ENCODE peak calls at places on chromosomes 3 and 15, in eight cellular contexts. I, B, T, Y, L, U, N and R are unnamed samples.

GRCh38 chr3:133295199-133295901 is 104.5 kb upstream of the BFSP2 start:
- DNase-seq in I (no peak), B (peak), T (no peak), Y (peak), L (peak), U (peak), N (no peak), R (no peak)

GRCh38 chr3:172061724-172062184 is 22.4 kb downstream of the FNDC3B start:
- DNase-seq in I (peak), B (peak), T (no peak), Y (no peak), L (peak), U (no peak), N (peak), R (no peak)

GRCh38 chr3:32456429-32457130 is 46.1 kb downstream of the CMTM6 start:
- DNase-seq in I (no peak), B (no peak), T (no peak), Y (no peak), L (no peak), U (no peak), N (no peak), R (peak)

GRCh38 chr3:52205727-52206372 is 7.9 kb downstream of the ALAS1 start:
- DNase-seq in I (no peak), B (no peak), T (no peak), Y (no peak), L (no peak), U (no peak), N (no peak), R (peak)

GRCh38 chr3:43015572-43016512 is 36.7 kb downstream of the GASK1A start:
- DNase-seq in I (no peak), B (no peak), T (no peak), Y (no peak), L (no peak), U (no peak), N (no peak), R (no peak)

GRCh38 chr3:178475062-178475461 is 61.2 kb upstream of the KCNMB2 start:
- DNase-seq in I (peak), B (no peak), T (no peak), Y (no peak), L (no peak), U (no peak), N (no peak), R (no peak)

GRCh38 chr15:57505056-57505713 is 86.5 kb upstream of the MYZAP start:
- DNase-seq in I (no peak), B (no peak), T (no peak), Y (peak), L (no peak), U (no peak), N (no peak), R (no peak)

GRCh38 chr3:60708191-60708975 is 542.9 kb downstream of the FHIT start:
- DNase-seq in I (peak), B (peak), T (no peak), Y (peak), L (no peak), U (peak), N (no peak), R (no peak)

GRCh38 chr15:56160966-56161365 is 82.7 kb downstream of the RFX7 start:
- DNase-seq in I (no peak), B (no peak), T (no peak), Y (no peak), L (peak), U (no peak), N (no peak), R (no peak)

GRCh38 chr15:79179108-79179561 is 88.6 kb upstream of the RASGRF1 start:
- DNase-seq in I (peak), B (no peak), T (no peak), Y (peak), L (peak), U (peak), N (no peak), R (no peak)

GRCh38 chr3:52784931-52785590 is 7.7 kb downstream of the ITIH1 start:
- DNase-seq in I (no peak), B (no peak), T (no peak), Y (no peak), L (no peak), U (no peak), N (no peak), R (no peak)

GRCh38 chr3:31968927-31969418 is 12.1 kb downstream of the OSBPL10 start:
- DNase-seq in I (peak), B (peak), T (no peak), Y (peak), L (peak), U (peak), N (no peak), R (no peak)

GRCh38 chr3:170357920-170358854 is 672 bp downstream of the SKIL start:
- DNase-seq in I (peak), B (peak), T (peak), Y (peak), L (peak), U (no peak), N (peak), R (peak)

GRCh38 chr3:170360916-170361315 is 3.4 kb downstream of the SKIL start:
- DNase-seq in I (no peak), B (no peak), T (no peak), Y (no peak), L (peak), U (no peak), N (peak), R (no peak)

GRCh38 chr3:170357176-170357919 is at the start of gene SKIL:
- DNase-seq in I (peak), B (peak), T (peak), Y (peak), L (peak), U (peak), N (peak), R (peak)

GRCh38 chr3:170360476-170360875 is 3.0 kb downstream of the SKIL start:
- DNase-seq in I (no peak), B (peak), T (no peak), Y (no peak), L (peak), U (no peak), N (no peak), R (no peak)

GRCh38 chr3:170359178-170359704 is 1.7 kb downstream of the SKIL start:
- DNase-seq in I (no peak), B (peak), T (no peak), Y (no peak), L (no peak), U (no peak), N (no peak), R (no peak)
- H3K4me3 ChIP-seq in I (no peak), B (peak), T (peak), Y (peak), L (peak), U (peak), N (peak), R (no peak)

GRCh38 chr15:48370460-48370859 is 39.2 kb downstream of the DUT start:
- DNase-seq in I (no peak), B (peak), T (no peak), Y (peak), L (peak), U (no peak), N (no peak), R (no peak)
- H3K4me3 ChIP-seq in I (no peak), B (no peak), T (no peak), Y (no peak), L (no peak), U (no peak), N (no peak), R (no peak)

DNA sequence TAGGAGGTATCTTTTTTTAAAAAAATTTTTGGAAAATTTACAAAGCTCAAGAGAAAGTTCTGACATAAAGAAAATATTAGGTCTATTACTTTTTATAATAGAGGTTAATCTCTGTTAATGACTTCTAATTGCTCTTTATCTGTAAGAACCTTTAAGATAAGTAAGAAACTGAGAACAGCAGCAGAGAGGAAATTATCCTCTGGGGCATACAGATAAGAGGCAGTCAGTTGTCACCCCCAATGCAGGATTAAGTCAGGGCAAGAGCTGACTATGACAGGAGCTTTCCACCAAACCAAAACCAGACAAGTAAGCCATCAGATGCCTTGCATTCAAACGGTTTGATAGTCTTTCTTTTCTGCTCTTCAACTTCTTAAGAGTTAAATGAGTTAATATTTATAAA is 149.0 kb downstream of the GSK3B start:
- DNase-seq in I (no peak), B (no peak), T (no peak), Y (no peak), L (no peak), U (no peak), N (no peak), R (no peak)
- H3K4me3 ChIP-seq in I (no peak), B (no peak), T (no peak), Y (no peak), L (no peak), U (no peak), N (no peak), R (no peak)

GRCh38 chr3:67048067-67048715 is 50.1 kb downstream of the KBTBD8 start:
- DNase-seq in I (no peak), B (no peak), T (no peak), Y (no peak), L (no peak), U (no peak), N (peak), R (no peak)
- H3K4me3 ChIP-seq in I (no peak), B (no peak), T (no peak), Y (no peak), L (no peak), U (no peak), N (peak), R (no peak)

GRCh38 chr3:37457392-37458065 is 283.1 kb upstream of the LRRFIP2 start:
- DNase-seq in I (no peak), B (peak), T (peak), Y (peak), L (peak), U (no peak), N (no peak), R (no peak)

GRCh38 chr3:37458162-37458895 is 283.9 kb upstream of the LRRFIP2 start:
- DNase-seq in I (no peak), B (peak), T (peak), Y (no peak), L (peak), U (no peak), N (no peak), R (no peak)

GRCh38 chr3:37456791-37457190 is 282.4 kb upstream of the LRRFIP2 start:
- DNase-seq in I (no peak), B (no peak), T (no peak), Y (no peak), L (no peak), U (no peak), N (no peak), R (no peak)

GRCh38 chr3:37453393-37454391 is 279.3 kb upstream of the LRRFIP2 start:
- DNase-seq in I (peak), B (peak), T (peak), Y (no peak), L (peak), U (no peak), N (no peak), R (peak)

GRCh38 chr3:37456270-37456708 is 281.9 kb upstream of the LRRFIP2 start:
- DNase-seq in I (peak), B (peak), T (peak), Y (peak), L (peak), U (no peak), N (no peak), R (peak)
- H3K4me3 ChIP-seq in I (no peak), B (peak), T (peak), Y (no peak), L (no peak), U (no peak), N (no peak), R (no peak)

GRCh38 chr3:175270199-175270837 is 411.2 kb downstream of the NAALADL2 start:
- DNase-seq in I (peak), B (peak), T (no peak), Y (no peak), L (peak), U (no peak), N (no peak), R (no peak)
- H3K4me3 ChIP-seq in I (no peak), B (no peak), T (no peak), Y (no peak), L (no peak), U (no peak), N (no peak), R (no peak)

DNA sequence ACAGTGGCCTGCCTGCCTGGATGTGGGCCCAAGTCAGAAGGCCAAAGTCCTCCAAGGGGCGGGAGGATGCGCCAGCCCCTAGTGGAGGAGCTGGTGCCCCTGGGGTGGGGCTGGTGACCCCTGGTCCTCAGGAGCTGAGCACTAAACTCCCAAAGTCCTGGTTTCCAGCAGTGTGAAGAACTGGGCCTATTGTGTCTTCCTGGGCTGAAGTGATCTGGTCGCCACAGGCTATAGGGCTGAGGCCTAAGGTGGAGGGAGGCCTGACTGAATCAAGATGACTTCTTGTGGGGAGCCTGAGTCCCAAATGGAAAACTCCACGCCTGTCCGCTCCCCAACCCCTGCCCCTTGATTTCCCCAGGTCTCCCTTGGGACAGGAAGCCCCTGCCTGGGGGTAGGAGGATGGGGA is 775 bp upstream of the FES start:
- DNase-seq in I (peak), B (no peak), T (no peak), Y (no peak), L (no peak), U (no peak), N (no peak), R (no peak)
- H3K4me3 ChIP-seq in I (no peak), B (no peak), T (peak), Y (no peak), L (no peak), U (no peak), N (no peak), R (no peak)

DNA sequence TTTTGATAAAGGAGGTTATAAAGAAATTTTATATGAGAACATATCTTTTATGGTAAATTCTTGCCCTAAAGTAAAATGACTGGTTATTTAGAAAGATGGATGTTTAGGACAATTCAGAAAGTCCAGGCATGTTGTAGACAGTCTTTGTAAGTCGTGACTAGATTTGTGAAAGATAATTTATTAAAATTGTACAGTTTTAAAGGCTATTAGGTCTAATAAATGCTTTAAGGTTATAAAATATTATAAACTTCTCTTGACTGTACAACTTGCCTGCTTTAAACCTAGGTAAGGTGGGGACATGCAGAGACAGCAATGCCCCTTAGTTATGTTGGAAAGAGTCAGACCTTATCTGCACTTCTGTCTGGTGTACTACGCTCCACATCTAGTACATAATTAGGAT is 933.5 kb downstream of the SI start:
- DNase-seq in I (no peak), B (no peak), T (no peak), Y (no peak), L (no peak), U (no peak), N (no peak), R (no peak)
- H3K4me3 ChIP-seq in I (no peak), B (no peak), T (no peak), Y (no peak), L (no peak), U (no peak), N (no peak), R (no peak)